ENCODE peak calls at places on chromosomes 11 and 22, in six cellular contexts. One of them, this sample, is unnamed.
A peak's percentile ranks its signal among the peaks of the same experiment; 100 is the strongest.

GRCh38 chr11:26620282-26621045 is 48.4 kb upstream of the MUC15 start:
- DNase-seq in mesendoderm: no peak
- DNase-seq in H1: no peak
- DNase-seq in IMR-90: no peak
- DNase-seq in H9: no peak
- DNase-seq in trophoblast cell: no peak
- DNase-seq in this sample: no peak

GRCh38 chr11:25566298-25567200 is 765.4 kb upstream of the ANO3 start:
- DNase-seq in trophoblast cell: no peak
- DNase-seq in mesendoderm: no peak
- DNase-seq in H1: no peak
- DNase-seq in IMR-90: no peak
- DNase-seq in H9: no peak
- DNase-seq in this sample: no peak

GRCh38 chr22:29670615-29671014 is 49.2 kb upstream of the CABP7 start:
- DNase-seq in mesendoderm: no peak
- DNase-seq in IMR-90: no peak
- DNase-seq in H1: no peak
- DNase-seq in H9: no peak
- DNase-seq in trophoblast cell: no peak
- DNase-seq in this sample: peak; percentile 69

GRCh38 chr11:45179686-45180085 is 33.2 kb downstream of the PRDM11 start:
- DNase-seq in mesendoderm: no peak
- DNase-seq in H9: no peak
- DNase-seq in IMR-90: no peak
- DNase-seq in H1: no peak
- DNase-seq in trophoblast cell: no peak
- DNase-seq in this sample: no peak

GRCh38 chr22:26942301-26942927 is 285.0 kb downstream of the MIAT start:
- DNase-seq in mesendoderm: peak; percentile 22
- DNase-seq in H1: no peak
- DNase-seq in trophoblast cell: no peak
- DNase-seq in IMR-90: no peak
- DNase-seq in H9: no peak
- DNase-seq in this sample: peak; percentile 35

GRCh38 chr11:6438979-6439571 is 1.7 kb downstream of the HPX start:
- DNase-seq in H1: no peak
- DNase-seq in mesendoderm: peak; percentile 83
- DNase-seq in H9: peak; percentile 68
- DNase-seq in IMR-90: peak; percentile 59
- DNase-seq in trophoblast cell: peak; percentile 37
- DNase-seq in this sample: peak; percentile 15

GRCh38 chr11:41377709-41378394 is 81.6 kb downstream of the LRRC4C start:
- DNase-seq in trophoblast cell: no peak
- DNase-seq in mesendoderm: no peak
- DNase-seq in H9: no peak
- DNase-seq in H1: no peak
- DNase-seq in IMR-90: no peak
- DNase-seq in this sample: no peak

GRCh38 chr11:57358543-57358961 is 20.4 kb downstream of the P2RX3 start:
- DNase-seq in IMR-90: peak; percentile 10
- DNase-seq in H9: no peak
- DNase-seq in mesendoderm: no peak
- DNase-seq in H1: no peak
- DNase-seq in trophoblast cell: no peak
- DNase-seq in this sample: no peak

GRCh38 chr11:2150206-2150847 is 10.7 kb downstream of the INS start:
- DNase-seq in H1: no peak
- DNase-seq in H9: no peak
- DNase-seq in trophoblast cell: no peak
- DNase-seq in mesendoderm: peak; percentile 80
- DNase-seq in IMR-90: peak; percentile 59
- DNase-seq in this sample: peak; percentile 78

GRCh38 chr11:109960831-109961230 is 132.4 kb upstream of the ZC3H12C start:
- DNase-seq in mesendoderm: peak; percentile 82
- DNase-seq in H1: no peak
- DNase-seq in trophoblast cell: peak; percentile 6
- DNase-seq in H9: no peak
- DNase-seq in IMR-90: peak; percentile 79
- DNase-seq in this sample: peak; percentile 32

GRCh38 chr22:42635531-42635930 is 4.9 kb downstream of the ATP5MGL start:
- DNase-seq in H9: no peak
- DNase-seq in mesendoderm: no peak
- DNase-seq in IMR-90: peak; percentile 90
- DNase-seq in H1: no peak
- DNase-seq in trophoblast cell: peak; percentile 90
- DNase-seq in this sample: no peak

GRCh38 chr11:41431784-41432183 is 27.7 kb downstream of the LRRC4C start:
- DNase-seq in H1: no peak
- DNase-seq in mesendoderm: peak; percentile 69
- DNase-seq in trophoblast cell: no peak
- DNase-seq in IMR-90: no peak
- DNase-seq in H9: no peak
- DNase-seq in this sample: no peak

GRCh38 chr11:130488187-130489026 is 40.0 kb downstream of the ADAMTS15 start:
- DNase-seq in trophoblast cell: no peak
- DNase-seq in H1: no peak
- DNase-seq in mesendoderm: no peak
- DNase-seq in H9: no peak
- DNase-seq in IMR-90: peak; percentile 34
- DNase-seq in this sample: no peak

GRCh38 chr11:96524475-96524874 is 134.7 kb downstream of the JRKL start:
- DNase-seq in IMR-90: peak; percentile 0
- DNase-seq in trophoblast cell: no peak
- DNase-seq in H9: no peak
- DNase-seq in H1: no peak
- DNase-seq in mesendoderm: no peak
- DNase-seq in this sample: no peak

GRCh38 chr11:58905141-58905715 is 34.1 kb upstream of the GLYATL1 start:
- DNase-seq in trophoblast cell: no peak
- DNase-seq in H1: no peak
- DNase-seq in mesendoderm: peak; percentile 78
- DNase-seq in H9: peak; percentile 72
- DNase-seq in IMR-90: peak; percentile 70
- DNase-seq in this sample: peak; percentile 59

GRCh38 chr11:93285430-93285829 is 45.1 kb upstream of the DEUP1 start:
- DNase-seq in trophoblast cell: no peak
- DNase-seq in H9: no peak
- DNase-seq in H1: no peak
- DNase-seq in IMR-90: no peak
- DNase-seq in mesendoderm: no peak
- DNase-seq in this sample: no peak

GRCh38 chr11:27210509-27210908 is 152.5 kb downstream of the CCDC34 start:
- DNase-seq in H1: no peak
- DNase-seq in H9: no peak
- DNase-seq in IMR-90: no peak
- DNase-seq in trophoblast cell: no peak
- DNase-seq in mesendoderm: no peak
- DNase-seq in this sample: no peak

GRCh38 chr11:72349616-72350218 is 84.6 kb downstream of the CLPB start:
- DNase-seq in IMR-90: no peak
- DNase-seq in mesendoderm: no peak
- DNase-seq in H9: no peak
- DNase-seq in trophoblast cell: no peak
- DNase-seq in H1: no peak
- DNase-seq in this sample: no peak

GRCh38 chr11:111000400-111001090 is 245.0 kb upstream of the POU2AF2 start:
- DNase-seq in H1: no peak
- DNase-seq in trophoblast cell: no peak
- DNase-seq in mesendoderm: peak; percentile 43
- DNase-seq in H9: no peak
- DNase-seq in IMR-90: no peak
- DNase-seq in this sample: no peak

GRCh38 chr11:117198613-117199012 is 557 bp upstream of the TAGLN start:
- DNase-seq in H9: no peak
- DNase-seq in mesendoderm: no peak
- DNase-seq in IMR-90: no peak
- DNase-seq in H1: no peak
- DNase-seq in trophoblast cell: no peak
- DNase-seq in this sample: no peak
- H3K4ac ChIP-seq in H9: peak overlapping the region; percentile 4
- H3K4ac ChIP-seq in mesendoderm: peak overlapping the region; percentile 84
- H3K4ac ChIP-seq in IMR-90: peak overlapping the region; percentile 100
- H3K4ac ChIP-seq in H1: no peak overlapping the region
- H3K4ac ChIP-seq in trophoblast cell: peak overlapping the region; percentile 70
- H3K4ac ChIP-seq in this sample: no peak overlapping the region

GRCh38 chr11:64674774-64675173 is 48.2 kb downstream of the NRXN2 start:
- DNase-seq in H9: no peak
- DNase-seq in mesendoderm: no peak
- DNase-seq in IMR-90: no peak
- DNase-seq in H1: no peak
- DNase-seq in trophoblast cell: no peak
- DNase-seq in this sample: no peak
- H3K27me3 ChIP-seq in H9: no peaks in the 10 kb centered on the region
- H3K27me3 ChIP-seq in mesendoderm: no peaks in the 10 kb centered on the region
- H3K27me3 ChIP-seq in IMR-90: peaks cover 71% of the 10 kb centered on the region
- H3K27me3 ChIP-seq in H1: no peaks in the 10 kb centered on the region
- H3K27me3 ChIP-seq in trophoblast cell: peaks cover 3% of the 10 kb centered on the region
- H3K27me3 ChIP-seq in this sample: no peaks in the 10 kb centered on the region

GRCh38 chr11:46295996-46296519 is 18.6 kb downstream of the CREB3L1 start:
- DNase-seq in H9: no peak
- DNase-seq in H1: no peak
- DNase-seq in mesendoderm: peak; percentile 19
- DNase-seq in trophoblast cell: no peak
- DNase-seq in IMR-90: no peak
- DNase-seq in this sample: no peak

GRCh38 chr11:46294365-46295309 is 17.2 kb downstream of the CREB3L1 start:
- DNase-seq in IMR-90: peak; percentile 97
- DNase-seq in trophoblast cell: no peak
- DNase-seq in mesendoderm: peak; percentile 90
- DNase-seq in H9: peak; percentile 79
- DNase-seq in H1: peak; percentile 53
- DNase-seq in this sample: peak; percentile 70

GRCh38 chr11:46298699-46299424 is 21.4 kb downstream of the CREB3L1 start:
- DNase-seq in trophoblast cell: no peak
- DNase-seq in mesendoderm: no peak
- DNase-seq in H1: no peak
- DNase-seq in H9: no peak
- DNase-seq in IMR-90: peak; percentile 93
- DNase-seq in this sample: no peak

GRCh38 chr11:46295312-46295995 is 18.0 kb downstream of the CREB3L1 start:
- DNase-seq in mesendoderm: peak; percentile 93
- DNase-seq in trophoblast cell: peak; percentile 25
- DNase-seq in IMR-90: peak; percentile 72
- DNase-seq in H9: peak; percentile 91
- DNase-seq in H1: peak; percentile 64
- DNase-seq in this sample: peak; percentile 73

DNA sequence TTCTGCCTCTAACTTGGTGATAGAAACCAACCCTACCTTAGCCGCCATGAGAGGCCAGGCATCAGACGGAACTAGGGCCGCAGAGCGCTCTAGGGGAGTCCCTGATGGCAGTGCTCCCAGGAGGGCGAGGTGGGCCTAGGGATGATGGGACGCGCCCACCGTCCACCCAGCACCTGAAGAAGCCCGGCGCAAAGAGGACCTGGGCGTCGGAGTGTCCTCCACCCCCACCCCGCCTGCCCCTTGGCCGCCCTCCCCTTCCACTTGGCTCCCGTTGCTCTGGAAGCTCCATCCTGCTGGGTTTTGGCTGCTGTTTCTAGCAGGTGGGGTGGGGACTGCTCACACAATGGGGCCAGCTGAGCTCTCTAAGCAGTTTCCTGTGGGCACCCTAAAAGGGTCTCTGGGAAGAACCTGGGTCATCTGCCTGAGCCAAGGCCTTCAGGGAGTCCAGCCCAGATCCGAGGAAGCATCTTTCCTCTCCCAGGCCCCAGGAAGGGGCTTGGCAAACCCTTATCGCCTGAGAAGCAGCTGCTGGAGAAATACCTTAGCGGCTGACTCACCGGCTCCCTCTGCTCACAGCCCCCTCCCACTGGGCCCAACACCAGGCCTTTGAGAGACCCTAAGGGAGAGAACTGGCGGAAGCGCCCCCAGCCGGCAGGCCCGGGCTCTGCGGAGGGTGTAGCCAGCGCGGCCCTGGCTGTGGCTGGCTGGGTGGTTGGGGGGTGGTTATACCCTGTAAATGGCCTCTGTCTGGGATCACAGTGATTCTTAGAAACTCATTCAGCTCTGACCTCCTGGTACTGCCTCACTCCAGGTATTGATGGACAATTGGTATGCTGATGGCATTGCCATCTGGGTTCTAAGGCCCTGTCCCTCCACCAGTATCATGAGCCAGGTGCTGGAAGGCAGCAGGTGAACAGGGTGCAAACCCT is 19.3 kb downstream of the CREB3L1 start:
- DNase-seq in trophoblast cell: peak; percentile 80
- DNase-seq in IMR-90: peak; percentile 98
- DNase-seq in mesendoderm: peak; percentile 99
- DNase-seq in H9: peak; percentile 97
- DNase-seq in H1: peak; percentile 86
- DNase-seq in this sample: peak; percentile 74
- H2BK120ac ChIP-seq in trophoblast cell: peak overlapping the region; percentile 82
- H2BK120ac ChIP-seq in IMR-90: peak overlapping the region; percentile 98
- H2BK120ac ChIP-seq in mesendoderm: peak overlapping the region; percentile 23
- H2BK120ac ChIP-seq in H9: no peak overlapping the region
- H2BK120ac ChIP-seq in H1: no peak overlapping the region
- H2BK120ac ChIP-seq in this sample: no peak overlapping the region

GRCh38 chr22:20239951-20240773 is 28.0 kb downstream of the RTN4R start:
- DNase-seq in H9: no peak
- DNase-seq in mesendoderm: no peak
- DNase-seq in trophoblast cell: no peak
- DNase-seq in IMR-90: no peak
- DNase-seq in H1: no peak
- DNase-seq in this sample: peak; percentile 46
- H3K4ac ChIP-seq in H9: no peak overlapping the region
- H3K4ac ChIP-seq in mesendoderm: no peak overlapping the region
- H3K4ac ChIP-seq in trophoblast cell: no peak overlapping the region
- H3K4ac ChIP-seq in IMR-90: no peak overlapping the region
- H3K4ac ChIP-seq in H1: peak overlapping the region; percentile 94
- H3K4ac ChIP-seq in this sample: peak overlapping the region; percentile 100

GRCh38 chr22:47286590-47286989 is 524.1 kb downstream of the TBC1D22A start:
- DNase-seq in H1: no peak
- DNase-seq in IMR-90: no peak
- DNase-seq in mesendoderm: no peak
- DNase-seq in H9: no peak
- DNase-seq in trophoblast cell: no peak
- DNase-seq in this sample: no peak
- H3K27me3 ChIP-seq in H1: no peaks in the 10 kb centered on the region
- H3K27me3 ChIP-seq in IMR-90: peaks cover 3% of the 10 kb centered on the region
- H3K27me3 ChIP-seq in mesendoderm: no peaks in the 10 kb centered on the region
- H3K27me3 ChIP-seq in H9: no peaks in the 10 kb centered on the region
- H3K27me3 ChIP-seq in trophoblast cell: peaks cover 3% of the 10 kb centered on the region
- H3K27me3 ChIP-seq in this sample: peaks cover 24% of the 10 kb centered on the region

GRCh38 chr11:70202898-70203748 is at the start of gene FADD:
- DNase-seq in H9: peak; percentile 94
- DNase-seq in trophoblast cell: peak; percentile 97
- DNase-seq in IMR-90: peak; percentile 92
- DNase-seq in mesendoderm: peak; percentile 96
- DNase-seq in H1: peak; percentile 72
- DNase-seq in this sample: peak; percentile 90

GRCh38 chr11:70205049-70205725 is 2.1 kb downstream of the FADD start:
- DNase-seq in trophoblast cell: no peak
- DNase-seq in mesendoderm: peak; percentile 64
- DNase-seq in IMR-90: peak; percentile 26
- DNase-seq in H1: no peak
- DNase-seq in H9: no peak
- DNase-seq in this sample: no peak

GRCh38 chr11:70204466-70204799 is 1.3 kb downstream of the FADD start:
- DNase-seq in H9: no peak
- DNase-seq in mesendoderm: no peak
- DNase-seq in IMR-90: no peak
- DNase-seq in trophoblast cell: no peak
- DNase-seq in H1: no peak
- DNase-seq in this sample: no peak

GRCh38 chr11:70201876-70202861 is 927 bp upstream of the FADD start:
- DNase-seq in mesendoderm: no peak
- DNase-seq in H1: no peak
- DNase-seq in IMR-90: no peak
- DNase-seq in H9: no peak
- DNase-seq in trophoblast cell: no peak
- DNase-seq in this sample: no peak

GRCh38 chr11:70203749-70204465 is 811 bp downstream of the FADD start:
- DNase-seq in H9: no peak
- DNase-seq in trophoblast cell: peak; percentile 49
- DNase-seq in mesendoderm: peak; percentile 75
- DNase-seq in H1: no peak
- DNase-seq in IMR-90: peak; percentile 86
- DNase-seq in this sample: no peak
- H2BK120ac ChIP-seq in H9: no peak overlapping the region
- H2BK120ac ChIP-seq in trophoblast cell: peak overlapping the region; percentile 85
- H2BK120ac ChIP-seq in mesendoderm: peak overlapping the region; percentile 75
- H2BK120ac ChIP-seq in H1: no peak overlapping the region
- H2BK120ac ChIP-seq in IMR-90: peak overlapping the region; percentile 72
- H2BK120ac ChIP-seq in this sample: peak overlapping the region; percentile 74

This sample was measured in neuronal stem cell.